ENCODE peak calls at places on chromosome 13, in ten cellular contexts. V, U, A, L, F, H, O, E, N and J are unnamed samples.

GRCh38 chr13:114222461-114222968 is 12.2 kb upstream of the CDC16 start:
- DNase-seq in V (no peak), U (no peak), A (no peak), L (no peak), F (no peak), H (no peak), O (no peak), E (no peak), N (no peak), J (no peak)

GRCh38 chr13:26946675-26947342 is 186.2 kb upstream of the GPR12 start:
- DNase-seq in V (peak; percentile 82), U (peak; percentile 43), A (peak; percentile 62), L (no peak), F (no peak), H (no peak), O (no peak), E (no peak), N (no peak), J (no peak)

GRCh38 chr13:102197193-102197592 is 204.7 kb downstream of the FGF14 start:
- DNase-seq in V (no peak), U (no peak), A (no peak), L (no peak), F (no peak), H (no peak), O (no peak), E (no peak), N (no peak), J (no peak)

GRCh38 chr13:111533900-111534645 is 213.6 kb downstream of the TEX29 start:
- DNase-seq in V (no peak), U (no peak), A (no peak), L (no peak), F (no peak), H (no peak), O (no peak), E (no peak), N (no peak), J (no peak)

GRCh38 chr13:49348748-49349147 is 95.1 kb downstream of the CAB39L start:
- DNase-seq in V (no peak), U (no peak), A (no peak), L (no peak), F (no peak), H (no peak), O (no peak), E (no peak), N (no peak), J (no peak)

GRCh38 chr13:101703081-101703480 is 250.6 kb downstream of the ITGBL1 start:
- DNase-seq in V (no peak), U (no peak), A (no peak), L (no peak), F (no peak), H (no peak), O (no peak), E (no peak), N (no peak), J (no peak)

GRCh38 chr13:75481176-75482069 is 546 bp downstream of the TBC1D4 start:
- DNase-seq in V (peak; percentile 23), U (peak; percentile 19), A (peak; percentile 55), L (no peak), F (no peak), H (no peak), O (no peak), E (peak; percentile 1), N (peak; percentile 47), J (peak; percentile 26)

GRCh38 chr13:89784161-89784809 is 1563.2 kb upstream of the MIR17HG start:
- DNase-seq in V (no peak), U (no peak), A (no peak), L (no peak), F (no peak), H (no peak), O (no peak), E (no peak), N (no peak), J (no peak)

GRCh38 chr13:101098873-101099272 is 317.4 kb downstream of the NALCN start:
- DNase-seq in V (no peak), U (no peak), A (no peak), L (no peak), F (no peak), H (no peak), O (no peak), E (no peak), N (no peak), J (no peak)

GRCh38 chr13:39100996-39101751 is 62.9 kb downstream of the NHLRC3 start:
- DNase-seq in V (no peak), U (no peak), A (no peak), L (no peak), F (no peak), H (no peak), O (no peak), E (no peak), N (no peak), J (peak; percentile 8)

GRCh38 chr13:33249066-33249465 is 36.5 kb downstream of the STARD13 start:
- DNase-seq in V (no peak), U (no peak), A (no peak), L (no peak), F (no peak), H (no peak), O (no peak), E (no peak), N (no peak), J (no peak)

GRCh38 chr13:89733686-89734085 is 1613.8 kb upstream of the MIR17HG start:
- DNase-seq in V (no peak), U (no peak), A (no peak), L (no peak), F (no peak), H (no peak), O (no peak), E (no peak), N (no peak), J (no peak)

GRCh38 chr13:53775807-53776206 is 747.2 kb downstream of the OLFM4 start:
- DNase-seq in V (no peak), U (no peak), A (no peak), L (no peak), F (no peak), H (no peak), O (no peak), E (no peak), N (no peak), J (no peak)

GRCh38 chr13:33296793-33297425 is 11.4 kb upstream of the STARD13 start:
- DNase-seq in V (no peak), U (no peak), A (no peak), L (no peak), F (no peak), H (no peak), O (no peak), E (no peak), N (peak; percentile 29), J (no peak)